ENCODE peak calls at places on chromosomes 11 and 22, in six cellular contexts. One of them, this sample, is unnamed.

GRCh38 chr22:32623943-32624342 is 149.3 kb downstream of the FBXO7 start:
- DNase-seq in T-helper 1 cell: no peak
- DNase-seq in GDM1: no peak
- DNase-seq in WTC11: no peak
- DNase-seq in cardiac muscle cell: peak; percentile 92
- DNase-seq in AG09309: peak; percentile 74
- DNase-seq in this sample: no peak

GRCh38 chr22:38802671-38803121 is 8.8 kb upstream of the DNAL4 start:
- DNase-seq in T-helper 1 cell: no peak
- DNase-seq in GDM1: no peak
- DNase-seq in WTC11: no peak
- DNase-seq in cardiac muscle cell: peak; percentile 95
- DNase-seq in AG09309: peak; percentile 92
- DNase-seq in this sample: no peak

GRCh38 chr11:58805065-58805464 is 39.4 kb downstream of the GLYATL2 start:
- DNase-seq in T-helper 1 cell: no peak
- DNase-seq in GDM1: no peak
- DNase-seq in WTC11: no peak
- DNase-seq in cardiac muscle cell: no peak
- DNase-seq in AG09309: peak; percentile 14
- DNase-seq in this sample: no peak

GRCh38 chr11:65767406-65767805 is 13.4 kb downstream of the AP5B1 start:
- DNase-seq in T-helper 1 cell: no peak
- DNase-seq in GDM1: no peak
- DNase-seq in WTC11: no peak
- DNase-seq in cardiac muscle cell: peak; percentile 71
- DNase-seq in AG09309: no peak
- DNase-seq in this sample: no peak

GRCh38 chr22:24121938-24122337 is 59.3 kb upstream of the SUSD2 start:
- DNase-seq in T-helper 1 cell: no peak
- DNase-seq in GDM1: no peak
- DNase-seq in WTC11: no peak
- DNase-seq in cardiac muscle cell: no peak
- DNase-seq in AG09309: no peak
- DNase-seq in this sample: no peak

GRCh38 chr11:116641561-116642045 is 131.2 kb downstream of the BUD13 start:
- DNase-seq in T-helper 1 cell: no peak
- DNase-seq in GDM1: no peak
- DNase-seq in WTC11: peak; percentile 85
- DNase-seq in cardiac muscle cell: peak; percentile 37
- DNase-seq in AG09309: no peak
- DNase-seq in this sample: no peak

GRCh38 chr11:83156150-83156995 is 558 bp upstream of the PCF11 start:
- DNase-seq in T-helper 1 cell: peak; percentile 98
- DNase-seq in GDM1: peak; percentile 99
- DNase-seq in WTC11: peak; percentile 97
- DNase-seq in cardiac muscle cell: peak; percentile 100
- DNase-seq in AG09309: peak; percentile 100
- DNase-seq in this sample: peak; percentile 82

GRCh38 chr11:47349521-47350095 is 2.9 kb downstream of the MYBPC3 start:
- DNase-seq in T-helper 1 cell: no peak
- DNase-seq in GDM1: no peak
- DNase-seq in WTC11: no peak
- DNase-seq in cardiac muscle cell: no peak
- DNase-seq in AG09309: no peak
- DNase-seq in this sample: no peak

GRCh38 chr11:19220903-19221682 is 19.3 kb upstream of the CSRP3 start:
- DNase-seq in T-helper 1 cell: no peak
- DNase-seq in GDM1: no peak
- DNase-seq in WTC11: no peak
- DNase-seq in cardiac muscle cell: peak; percentile 79
- DNase-seq in AG09309: no peak
- DNase-seq in this sample: no peak

GRCh38 chr11:10181811-10182210 is 112.2 kb downstream of the SBF2 start:
- DNase-seq in T-helper 1 cell: no peak
- DNase-seq in GDM1: no peak
- DNase-seq in WTC11: no peak
- DNase-seq in cardiac muscle cell: peak; percentile 71
- DNase-seq in AG09309: peak; percentile 31
- DNase-seq in this sample: no peak

GRCh38 chr11:113771964-113772363 is 1.5 kb downstream of the ZW10 start:
- DNase-seq in T-helper 1 cell: no peak
- DNase-seq in GDM1: no peak
- DNase-seq in WTC11: no peak
- DNase-seq in cardiac muscle cell: no peak
- DNase-seq in AG09309: no peak
- DNase-seq in this sample: no peak

GRCh38 chr11:1516273-1517067 is 29.9 kb upstream of the MOB2 start:
- DNase-seq in T-helper 1 cell: no peak
- DNase-seq in GDM1: no peak
- DNase-seq in WTC11: no peak
- DNase-seq in cardiac muscle cell: no peak
- DNase-seq in AG09309: peak; percentile 56
- DNase-seq in this sample: no peak

GRCh38 chr11:64865286-64866172 is 12.9 kb downstream of the EHD1 start:
- DNase-seq in T-helper 1 cell: no peak
- DNase-seq in GDM1: no peak
- DNase-seq in WTC11: no peak
- DNase-seq in cardiac muscle cell: peak; percentile 30
- DNase-seq in AG09309: no peak
- DNase-seq in this sample: peak; percentile 41

GRCh38 chr11:47258317-47258902 is 614 bp downstream of the NR1H3 start:
- DNase-seq in T-helper 1 cell: no peak
- DNase-seq in GDM1: no peak
- DNase-seq in WTC11: no peak
- DNase-seq in cardiac muscle cell: peak; percentile 21
- DNase-seq in AG09309: no peak
- DNase-seq in this sample: no peak

GRCh38 chr11:116962108-116962507 is 124.7 kb upstream of the APOA1 start:
- DNase-seq in T-helper 1 cell: no peak
- DNase-seq in GDM1: no peak
- DNase-seq in WTC11: no peak
- DNase-seq in cardiac muscle cell: no peak
- DNase-seq in AG09309: no peak
- DNase-seq in this sample: no peak

GRCh38 chr11:44557464-44557863 is 8.0 kb upstream of the CD82 start:
- DNase-seq in T-helper 1 cell: no peak
- DNase-seq in GDM1: peak; percentile 1
- DNase-seq in WTC11: no peak
- DNase-seq in cardiac muscle cell: no peak
- DNase-seq in AG09309: no peak
- DNase-seq in this sample: no peak

GRCh38 chr11:6862961-6863360 is at the start of gene OR10A2:
- DNase-seq in T-helper 1 cell: no peak
- DNase-seq in GDM1: no peak
- DNase-seq in WTC11: no peak
- DNase-seq in cardiac muscle cell: no peak
- DNase-seq in AG09309: no peak
- DNase-seq in this sample: no peak

GRCh38 chr11:8834379-8834778 is 76.6 kb upstream of the AKIP1 start:
- DNase-seq in T-helper 1 cell: no peak
- DNase-seq in GDM1: no peak
- DNase-seq in WTC11: no peak
- DNase-seq in cardiac muscle cell: peak; percentile 11
- DNase-seq in AG09309: no peak
- DNase-seq in this sample: no peak

GRCh38 chr11:118045191-118045590 is 31.7 kb upstream of the TMPRSS4 start:
- DNase-seq in T-helper 1 cell: no peak
- DNase-seq in GDM1: no peak
- DNase-seq in WTC11: no peak
- DNase-seq in cardiac muscle cell: no peak
- DNase-seq in AG09309: no peak
- DNase-seq in this sample: no peak

GRCh38 chr22:43925433-43926348 is 2.1 kb downstream of the PNPLA3 start:
- DNase-seq in T-helper 1 cell: no peak
- DNase-seq in GDM1: no peak
- DNase-seq in WTC11: peak; percentile 30
- DNase-seq in cardiac muscle cell: peak; percentile 25
- DNase-seq in AG09309: no peak
- DNase-seq in this sample: no peak

GRCh38 chr22:25419247-25420113 is 145.0 kb upstream of the GRK3 start:
- DNase-seq in T-helper 1 cell: no peak
- DNase-seq in GDM1: no peak
- DNase-seq in WTC11: no peak
- DNase-seq in cardiac muscle cell: peak; percentile 52
- DNase-seq in AG09309: no peak
- DNase-seq in this sample: no peak

GRCh38 chr22:36443198-36443770 is 38.2 kb downstream of the TXN2 start:
- DNase-seq in T-helper 1 cell: no peak
- DNase-seq in GDM1: no peak
- DNase-seq in WTC11: no peak
- DNase-seq in cardiac muscle cell: no peak
- DNase-seq in AG09309: no peak
- DNase-seq in this sample: no peak

GRCh38 chr11:3855808-3856491 is 486 bp downstream of the STIM1 start:
- DNase-seq in T-helper 1 cell: no peak
- DNase-seq in GDM1: no peak
- DNase-seq in WTC11: peak; percentile 57
- DNase-seq in cardiac muscle cell: no peak
- DNase-seq in AG09309: no peak
- DNase-seq in this sample: no peak

GRCh38 chr11:68961245-68961644 is 19.5 kb downstream of the MRGPRD start:
- DNase-seq in T-helper 1 cell: no peak
- DNase-seq in GDM1: no peak
- DNase-seq in WTC11: no peak
- DNase-seq in cardiac muscle cell: no peak
- DNase-seq in AG09309: no peak
- DNase-seq in this sample: no peak

GRCh38 chr11:134052395-134052987 is 16.4 kb upstream of the JAM3 start:
- DNase-seq in T-helper 1 cell: no peak
- DNase-seq in GDM1: no peak
- DNase-seq in WTC11: no peak
- DNase-seq in cardiac muscle cell: no peak
- DNase-seq in AG09309: no peak
- DNase-seq in this sample: no peak

GRCh38 chr22:35313311-35314121 is 13.8 kb downstream of the TOM1 start:
- DNase-seq in T-helper 1 cell: no peak
- DNase-seq in GDM1: no peak
- DNase-seq in WTC11: no peak
- DNase-seq in cardiac muscle cell: peak; percentile 76
- DNase-seq in AG09309: peak; percentile 84
- DNase-seq in this sample: peak; percentile 6

GRCh38 chr11:69892237-69892985 is 73.2 kb upstream of the FGF3 start:
- DNase-seq in T-helper 1 cell: no peak
- DNase-seq in GDM1: no peak
- DNase-seq in WTC11: peak; percentile 75
- DNase-seq in cardiac muscle cell: no peak
- DNase-seq in AG09309: no peak
- DNase-seq in this sample: no peak

GRCh38 chr22:32606181-32606580 is 131.6 kb downstream of the FBXO7 start:
- DNase-seq in T-helper 1 cell: no peak
- DNase-seq in GDM1: no peak
- DNase-seq in WTC11: no peak
- DNase-seq in cardiac muscle cell: no peak
- DNase-seq in AG09309: no peak
- DNase-seq in this sample: no peak

GRCh38 chr22:27173530-27173929 is 516.1 kb downstream of the MIAT start:
- DNase-seq in T-helper 1 cell: no peak
- DNase-seq in GDM1: no peak
- DNase-seq in WTC11: no peak
- DNase-seq in cardiac muscle cell: no peak
- DNase-seq in AG09309: no peak
- DNase-seq in this sample: no peak

GRCh38 chr22:27970596-27971220 is 51.7 kb upstream of the PITPNB start:
- DNase-seq in T-helper 1 cell: no peak
- DNase-seq in GDM1: no peak
- DNase-seq in WTC11: no peak
- DNase-seq in cardiac muscle cell: no peak
- DNase-seq in AG09309: no peak
- DNase-seq in this sample: no peak

GRCh38 chr22:26892401-26893033 is 235.1 kb downstream of the MIAT start:
- DNase-seq in T-helper 1 cell: no peak
- DNase-seq in GDM1: no peak
- DNase-seq in WTC11: no peak
- DNase-seq in cardiac muscle cell: no peak
- DNase-seq in AG09309: no peak
- DNase-seq in this sample: no peak

GRCh38 chr11:92357344-92357743 is 132.7 kb downstream of the FAT3 start:
- DNase-seq in T-helper 1 cell: no peak
- DNase-seq in GDM1: no peak
- DNase-seq in WTC11: no peak
- DNase-seq in cardiac muscle cell: no peak
- DNase-seq in AG09309: no peak
- DNase-seq in this sample: no peak

GRCh38 chr11:62401781-62402180 is 17.1 kb upstream of the SCGB1A1 start:
- DNase-seq in T-helper 1 cell: no peak
- DNase-seq in GDM1: no peak
- DNase-seq in WTC11: no peak
- DNase-seq in cardiac muscle cell: no peak
- DNase-seq in AG09309: no peak
- DNase-seq in this sample: no peak

GRCh38 chr22:39914584-39914983 is 13.7 kb downstream of the GRAP2 start:
- DNase-seq in T-helper 1 cell: no peak
- DNase-seq in GDM1: no peak
- DNase-seq in WTC11: no peak
- DNase-seq in cardiac muscle cell: no peak
- DNase-seq in AG09309: no peak
- DNase-seq in this sample: no peak

GRCh38 chr11:114563077-114563476 is 3.4 kb upstream of the NXPE1 start:
- DNase-seq in T-helper 1 cell: no peak
- DNase-seq in GDM1: no peak
- DNase-seq in WTC11: no peak
- DNase-seq in cardiac muscle cell: peak; percentile 41
- DNase-seq in AG09309: peak; percentile 2
- DNase-seq in this sample: no peak

GRCh38 chr11:62139526-62140301 is 15.9 kb downstream of the INCENP start:
- DNase-seq in T-helper 1 cell: no peak
- DNase-seq in GDM1: no peak
- DNase-seq in WTC11: no peak
- DNase-seq in cardiac muscle cell: no peak
- DNase-seq in AG09309: no peak
- DNase-seq in this sample: no peak

GRCh38 chr11:61954106-61955030 is 4.2 kb downstream of the BEST1 start:
- DNase-seq in T-helper 1 cell: no peak
- DNase-seq in GDM1: no peak
- DNase-seq in WTC11: no peak
- DNase-seq in cardiac muscle cell: peak; percentile 46
- DNase-seq in AG09309: no peak
- DNase-seq in this sample: no peak